ENCODE peak calls at places on chromosome 13, in four cellular contexts. S is IMR-90, R is mesendoderm, P is H1. H is an unnamed sample.

GRCh38 chr13:94886191-94886590 is 173.8 kb upstream of the SOX21 start:
- DNase-seq in S (no peak), P (no peak), R (no peak), H (peak)

GRCh38 chr13:92175330-92175729 is 776.9 kb downstream of the GPC5 start:
- DNase-seq in P (no peak), R (peak), S (peak), H (peak)

GRCh38 chr13:106336663-106337062 is 198.8 kb downstream of the EFNB2 start:
- DNase-seq in R (no peak), P (no peak), S (no peak), H (no peak)

GRCh38 chr13:44396295-44396962 is 22.8 kb downstream of the SERP2 start:
- DNase-seq in R (peak), P (no peak), S (no peak), H (peak)

GRCh38 chr13:19861762-19862161 is 1.7 kb downstream of the ZMYM5 start:
- DNase-seq in S (no peak), R (no peak), P (no peak), H (peak)

GRCh38 chr13:53873558-53873957 is 844.9 kb downstream of the OLFM4 start:
- DNase-seq in R (no peak), S (no peak), P (peak), H (no peak)

GRCh38 chr13:32253911-32254399 is 61.2 kb downstream of the ZAR1L start:
- DNase-seq in S (no peak), R (no peak), P (no peak), H (no peak)

GRCh38 chr13:44106231-44107152 is 226.8 kb downstream of the LACC1 start:
- DNase-seq in R (no peak), S (no peak), P (no peak), H (no peak)

GRCh38 chr13:105196052-105196451 is 1339.4 kb downstream of the EFNB2 start:
- DNase-seq in S (peak), R (peak), P (no peak), H (peak)

GRCh38 chr13:112462408-112462807 is 86.3 kb downstream of the SPACA7 start:
- DNase-seq in R (no peak), P (no peak), S (no peak), H (no peak)

GRCh38 chr13:84574851-84575250 is 692.6 kb upstream of the SLITRK1 start:
- DNase-seq in R (no peak), P (no peak), S (peak), H (peak)

GRCh38 chr13:85985791-85986190 is 186.6 kb upstream of the SLITRK6 start:
- DNase-seq in P (no peak), R (no peak), S (no peak), H (no peak)

GRCh38 chr13:77386880-77387606 is 60.1 kb upstream of the MYCBP2 start:
- DNase-seq in P (no peak), R (no peak), S (peak), H (peak)

GRCh38 chr13:101341464-101341863 is 74.8 kb downstream of the NALCN start:
- DNase-seq in P (no peak), S (peak), R (no peak), H (no peak)

GRCh38 chr13:75480691-75481175 is 1.2 kb downstream of the TBC1D4 start:
- DNase-seq in R (peak), S (peak), P (no peak), H (peak)

GRCh38 chr13:64767054-64767453 is 2463.1 kb downstream of the PCDH9 start:
- DNase-seq in P (no peak), R (no peak), S (no peak), H (no peak)

GRCh38 chr13:75633285-75633684 is 2.8 kb upstream of the LMO7 start:
- DNase-seq in P (no peak), R (no peak), S (peak), H (peak)

GRCh38 chr13:32902898-32903297 is 113.3 kb upstream of the KL start:
- DNase-seq in R (peak), S (peak), P (no peak), H (no peak)

GRCh38 chr13:42078113-42078769 is 29.8 kb downstream of the DGKH start:
- DNase-seq in R (peak), S (no peak), P (no peak), H (no peak)

GRCh38 chr13:25738342-25738771 is 313.5 kb downstream of the SHISA2 start:
- DNase-seq in P (no peak), R (peak), S (no peak), H (no peak)

GRCh38 chr13:79709526-79709925 is 228.6 kb downstream of the NDFIP2 start:
- DNase-seq in P (no peak), R (no peak), S (peak), H (no peak)

GRCh38 chr13:27039171-27039701 is 132.4 kb downstream of the USP12 start:
- DNase-seq in R (no peak), S (no peak), P (no peak), H (no peak)

GRCh38 chr13:41823486-41823885 is 137.4 kb downstream of the VWA8 start:
- DNase-seq in R (no peak), S (no peak), P (no peak), H (no peak)

GRCh38 chr13:33228645-33229445 is 56.7 kb downstream of the STARD13 start:
- DNase-seq in R (peak), S (peak), P (no peak), H (peak)

GRCh38 chr13:30685320-30685859 is 50.0 kb upstream of the ALOX5AP start:
- DNase-seq in R (no peak), S (no peak), P (no peak), H (no peak)

GRCh38 chr13:98172570-98173405 is 4.3 kb downstream of the RNF113B start:
- DNase-seq in S (peak), R (no peak), P (no peak), H (peak)

GRCh38 chr13:110339975-110340550 is 33.0 kb downstream of the COL4A2 start:
- DNase-seq in S (no peak), R (no peak), P (no peak), H (no peak)
- H3K4ac ChIP-seq in S (peak), R (no peak), P (no peak), H (peak)

GRCh38 chr13:29570058-29570654 is 25.3 kb downstream of the SLC7A1 start:
- DNase-seq in P (no peak), S (no peak), R (no peak), H (no peak)
- H3K4ac ChIP-seq in P (no peak), S (no peak), R (no peak), H (no peak)

GRCh38 chr13:50277127-50277526 is 261.9 kb downstream of the KCNRG start:
- DNase-seq in R (no peak), P (no peak), S (no peak), H (no peak)
- H3K4ac ChIP-seq in R (no peak), P (no peak), S (no peak), H (no peak)

DNA sequence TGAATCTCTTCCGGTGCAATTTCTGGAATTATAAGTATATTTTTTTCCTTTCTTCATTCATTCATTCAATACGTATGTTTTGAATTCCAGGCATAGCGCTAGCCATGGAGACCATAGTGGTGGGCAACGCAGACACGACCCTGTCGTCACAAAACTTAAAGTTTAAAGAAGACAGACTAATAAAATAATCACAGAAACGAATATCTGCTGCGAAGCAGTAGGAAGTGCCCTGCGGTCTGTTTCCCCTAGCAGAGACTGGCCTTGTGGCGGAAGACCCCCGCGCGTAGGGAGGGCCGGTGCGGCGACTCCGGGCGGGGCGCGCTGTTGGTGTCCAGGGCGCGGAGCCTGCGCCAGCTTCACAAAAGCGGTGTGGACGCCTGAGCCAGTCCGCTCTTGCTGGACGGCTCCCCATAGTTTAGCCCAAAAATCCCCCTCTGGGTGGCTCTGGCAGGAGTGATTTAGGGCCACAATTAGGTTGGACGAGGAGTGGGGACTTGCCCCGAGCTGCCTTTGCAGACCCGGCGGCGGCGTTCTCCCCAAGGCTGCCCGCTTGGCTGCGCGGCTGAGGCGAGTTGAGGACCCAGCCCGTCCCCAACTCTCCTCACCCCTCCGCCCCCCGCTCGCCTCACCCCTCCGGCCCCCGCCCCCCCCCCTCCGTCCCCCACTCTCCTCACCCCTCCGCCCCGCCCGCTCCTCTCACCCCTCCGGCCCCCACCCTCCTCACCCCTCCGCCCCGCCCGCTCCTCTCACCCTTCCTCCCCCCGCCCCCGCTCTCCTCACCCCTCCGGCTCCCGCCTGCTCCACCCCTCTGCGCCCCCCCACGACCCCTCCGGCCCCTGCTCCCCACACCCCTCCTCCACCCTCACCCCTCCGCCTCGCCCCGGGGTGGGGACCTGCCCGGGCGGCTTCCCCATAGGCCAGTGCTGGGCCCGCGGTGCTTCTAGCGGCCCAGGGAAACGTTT is 14.2 kb upstream of the LATS2 start:
- DNase-seq in R (peak), P (no peak), S (no peak), H (peak)
- H3K4ac ChIP-seq in R (peak), P (no peak), S (peak), H (peak)

H was measured in mesenchymal stem cell.